ENCODE peak calls at places on chromosomes 11 and 22, in eight cellular contexts. One of them, this sample, is unnamed.

GRCh38 chr11:65952052-65952521 is 6.8 kb downstream of the TSGA10IP start:
- DNase-seq in cardiac muscle cell: no peak
- DNase-seq in renal cortical epithelial cell: no peak
- DNase-seq in BE2C: no peak
- DNase-seq in non-pigmented ciliary epithelial cell: no peak
- DNase-seq in uterus: no peak
- DNase-seq in NCI-H2029 treated with DMSO at 0.1 percent for 48 hours: no peak
- DNase-seq in T-helper 2 cell: no peak
- DNase-seq in this sample: no peak

GRCh38 chr11:33703771-33704170 is 3.1 kb upstream of the C11orf91 start:
- DNase-seq in renal cortical epithelial cell: peak; percentile 83
- DNase-seq in BE2C: no peak
- DNase-seq in NCI-H2029 treated with DMSO at 0.1 percent for 48 hours: no peak
- DNase-seq in cardiac muscle cell: peak; percentile 38
- DNase-seq in non-pigmented ciliary epithelial cell: no peak
- DNase-seq in T-helper 2 cell: no peak
- DNase-seq in uterus: peak; percentile 50
- DNase-seq in this sample: no peak

GRCh38 chr11:528815-529728 is 6.3 kb downstream of the HRAS start:
- DNase-seq in BE2C: no peak
- DNase-seq in renal cortical epithelial cell: no peak
- DNase-seq in uterus: no peak
- DNase-seq in NCI-H2029 treated with DMSO at 0.1 percent for 48 hours: no peak
- DNase-seq in non-pigmented ciliary epithelial cell: no peak
- DNase-seq in cardiac muscle cell: no peak
- DNase-seq in T-helper 2 cell: no peak
- DNase-seq in this sample: peak; percentile 81

GRCh38 chr11:120594746-120595145 is 83.2 kb downstream of the GRIK4 start:
- DNase-seq in cardiac muscle cell: no peak
- DNase-seq in non-pigmented ciliary epithelial cell: no peak
- DNase-seq in uterus: no peak
- DNase-seq in T-helper 2 cell: no peak
- DNase-seq in renal cortical epithelial cell: no peak
- DNase-seq in NCI-H2029 treated with DMSO at 0.1 percent for 48 hours: no peak
- DNase-seq in BE2C: no peak
- DNase-seq in this sample: no peak

GRCh38 chr11:41784513-41785335 is 325.3 kb upstream of the LRRC4C start:
- DNase-seq in renal cortical epithelial cell: peak; percentile 86
- DNase-seq in non-pigmented ciliary epithelial cell: no peak
- DNase-seq in BE2C: no peak
- DNase-seq in T-helper 2 cell: no peak
- DNase-seq in cardiac muscle cell: no peak
- DNase-seq in uterus: no peak
- DNase-seq in NCI-H2029 treated with DMSO at 0.1 percent for 48 hours: no peak
- DNase-seq in this sample: no peak

GRCh38 chr11:78037056-78037455 is 14.0 kb upstream of the KCTD14 start:
- DNase-seq in NCI-H2029 treated with DMSO at 0.1 percent for 48 hours: no peak
- DNase-seq in uterus: no peak
- DNase-seq in non-pigmented ciliary epithelial cell: no peak
- DNase-seq in renal cortical epithelial cell: no peak
- DNase-seq in BE2C: peak; percentile 55
- DNase-seq in T-helper 2 cell: no peak
- DNase-seq in cardiac muscle cell: no peak
- DNase-seq in this sample: no peak

GRCh38 chr11:58769308-58769707 is 37.6 kb upstream of the GLYAT start:
- DNase-seq in non-pigmented ciliary epithelial cell: no peak
- DNase-seq in renal cortical epithelial cell: no peak
- DNase-seq in cardiac muscle cell: no peak
- DNase-seq in T-helper 2 cell: no peak
- DNase-seq in uterus: no peak
- DNase-seq in NCI-H2029 treated with DMSO at 0.1 percent for 48 hours: no peak
- DNase-seq in BE2C: no peak
- DNase-seq in this sample: no peak

GRCh38 chr22:45538284-45538683 is 35.6 kb downstream of the FBLN1 start:
- DNase-seq in non-pigmented ciliary epithelial cell: no peak
- DNase-seq in cardiac muscle cell: peak; percentile 49
- DNase-seq in T-helper 2 cell: no peak
- DNase-seq in uterus: peak; percentile 52
- DNase-seq in NCI-H2029 treated with DMSO at 0.1 percent for 48 hours: no peak
- DNase-seq in renal cortical epithelial cell: no peak
- DNase-seq in BE2C: no peak
- DNase-seq in this sample: no peak

GRCh38 chr11:129291556-129291955 is 84.1 kb upstream of the BARX2 start:
- DNase-seq in non-pigmented ciliary epithelial cell: no peak
- DNase-seq in NCI-H2029 treated with DMSO at 0.1 percent for 48 hours: no peak
- DNase-seq in renal cortical epithelial cell: no peak
- DNase-seq in BE2C: no peak
- DNase-seq in uterus: no peak
- DNase-seq in cardiac muscle cell: no peak
- DNase-seq in T-helper 2 cell: no peak
- DNase-seq in this sample: no peak

GRCh38 chr11:65776196-65776595 is 4.6 kb downstream of the AP5B1 start:
- DNase-seq in T-helper 2 cell: no peak
- DNase-seq in NCI-H2029 treated with DMSO at 0.1 percent for 48 hours: no peak
- DNase-seq in uterus: no peak
- DNase-seq in cardiac muscle cell: peak; percentile 75
- DNase-seq in BE2C: no peak
- DNase-seq in non-pigmented ciliary epithelial cell: no peak
- DNase-seq in renal cortical epithelial cell: no peak
- DNase-seq in this sample: peak; percentile 82

GRCh38 chr11:66705587-66706335 is 23.3 kb downstream of the SPTBN2 start:
- DNase-seq in non-pigmented ciliary epithelial cell: no peak
- DNase-seq in cardiac muscle cell: no peak
- DNase-seq in T-helper 2 cell: no peak
- DNase-seq in BE2C: no peak
- DNase-seq in NCI-H2029 treated with DMSO at 0.1 percent for 48 hours: no peak
- DNase-seq in uterus: no peak
- DNase-seq in renal cortical epithelial cell: no peak
- DNase-seq in this sample: no peak

GRCh38 chr11:83612891-83613766 is 327.0 kb upstream of the CCDC90B start:
- DNase-seq in BE2C: peak; percentile 66
- DNase-seq in NCI-H2029 treated with DMSO at 0.1 percent for 48 hours: no peak
- DNase-seq in non-pigmented ciliary epithelial cell: no peak
- DNase-seq in T-helper 2 cell: no peak
- DNase-seq in cardiac muscle cell: no peak
- DNase-seq in renal cortical epithelial cell: no peak
- DNase-seq in uterus: no peak
- DNase-seq in this sample: no peak

GRCh38 chr22:46084943-46085830 is 65.1 kb upstream of the PPARA start:
- DNase-seq in uterus: peak; percentile 94
- DNase-seq in cardiac muscle cell: peak; percentile 28
- DNase-seq in non-pigmented ciliary epithelial cell: no peak
- DNase-seq in T-helper 2 cell: peak; percentile 0
- DNase-seq in BE2C: peak; percentile 79
- DNase-seq in NCI-H2029 treated with DMSO at 0.1 percent for 48 hours: no peak
- DNase-seq in renal cortical epithelial cell: no peak
- DNase-seq in this sample: peak; percentile 97

GRCh38 chr11:93525601-93526000 is 17.6 kb downstream of the SMCO4 start:
- DNase-seq in uterus: no peak
- DNase-seq in T-helper 2 cell: no peak
- DNase-seq in NCI-H2029 treated with DMSO at 0.1 percent for 48 hours: peak; percentile 27
- DNase-seq in BE2C: peak; percentile 26
- DNase-seq in non-pigmented ciliary epithelial cell: no peak
- DNase-seq in renal cortical epithelial cell: no peak
- DNase-seq in cardiac muscle cell: peak; percentile 69
- DNase-seq in this sample: no peak

GRCh38 chr11:102798012-102798746 is at the start of gene MMP1:
- DNase-seq in cardiac muscle cell: peak; percentile 28
- DNase-seq in T-helper 2 cell: no peak
- DNase-seq in BE2C: no peak
- DNase-seq in NCI-H2029 treated with DMSO at 0.1 percent for 48 hours: no peak
- DNase-seq in renal cortical epithelial cell: peak; percentile 95
- DNase-seq in non-pigmented ciliary epithelial cell: no peak
- DNase-seq in uterus: no peak
- DNase-seq in this sample: no peak

GRCh38 chr22:11627436-11627797 is 3900.6 kb upstream of the OR11H1 start:
- DNase-seq in cardiac muscle cell: no peak
- DNase-seq in BE2C: no peak
- DNase-seq in renal cortical epithelial cell: no peak
- DNase-seq in T-helper 2 cell: no peak
- DNase-seq in non-pigmented ciliary epithelial cell: no peak
- DNase-seq in NCI-H2029 treated with DMSO at 0.1 percent for 48 hours: no peak
- DNase-seq in uterus: no peak
- DNase-seq in this sample: no peak

GRCh38 chr22:23678133-23678532 is 12.7 kb upstream of the RGL4 start:
- DNase-seq in NCI-H2029 treated with DMSO at 0.1 percent for 48 hours: no peak
- DNase-seq in renal cortical epithelial cell: no peak
- DNase-seq in uterus: no peak
- DNase-seq in BE2C: no peak
- DNase-seq in T-helper 2 cell: no peak
- DNase-seq in non-pigmented ciliary epithelial cell: no peak
- DNase-seq in cardiac muscle cell: no peak
- DNase-seq in this sample: peak; percentile 4

GRCh38 chr22:33969052-33969451 is 48.8 kb upstream of the LARGE1 start:
- DNase-seq in non-pigmented ciliary epithelial cell: no peak
- DNase-seq in cardiac muscle cell: no peak
- DNase-seq in renal cortical epithelial cell: peak; percentile 79
- DNase-seq in T-helper 2 cell: no peak
- DNase-seq in uterus: no peak
- DNase-seq in BE2C: no peak
- DNase-seq in NCI-H2029 treated with DMSO at 0.1 percent for 48 hours: no peak
- DNase-seq in this sample: no peak

GRCh38 chr22:48445113-48445827 is 1382.4 kb downstream of the BRD1 start:
- DNase-seq in renal cortical epithelial cell: no peak
- DNase-seq in BE2C: no peak
- DNase-seq in T-helper 2 cell: no peak
- DNase-seq in cardiac muscle cell: no peak
- DNase-seq in NCI-H2029 treated with DMSO at 0.1 percent for 48 hours: no peak
- DNase-seq in non-pigmented ciliary epithelial cell: no peak
- DNase-seq in uterus: no peak
- DNase-seq in this sample: no peak

GRCh38 chr22:35576671-35577070 is 36.0 kb downstream of the RASD2 start:
- DNase-seq in BE2C: no peak
- DNase-seq in NCI-H2029 treated with DMSO at 0.1 percent for 48 hours: no peak
- DNase-seq in renal cortical epithelial cell: no peak
- DNase-seq in non-pigmented ciliary epithelial cell: no peak
- DNase-seq in T-helper 2 cell: no peak
- DNase-seq in uterus: no peak
- DNase-seq in cardiac muscle cell: no peak
- DNase-seq in this sample: no peak

GRCh38 chr22:24066260-24066659 is 55.2 kb downstream of the CABIN1 start:
- DNase-seq in T-helper 2 cell: no peak
- DNase-seq in cardiac muscle cell: no peak
- DNase-seq in renal cortical epithelial cell: peak; percentile 40
- DNase-seq in uterus: no peak
- DNase-seq in NCI-H2029 treated with DMSO at 0.1 percent for 48 hours: no peak
- DNase-seq in non-pigmented ciliary epithelial cell: no peak
- DNase-seq in BE2C: no peak
- DNase-seq in this sample: no peak

GRCh38 chr22:28151241-28151640 is 232.2 kb upstream of the PITPNB start:
- DNase-seq in T-helper 2 cell: no peak
- DNase-seq in renal cortical epithelial cell: no peak
- DNase-seq in NCI-H2029 treated with DMSO at 0.1 percent for 48 hours: no peak
- DNase-seq in BE2C: no peak
- DNase-seq in non-pigmented ciliary epithelial cell: no peak
- DNase-seq in uterus: no peak
- DNase-seq in cardiac muscle cell: no peak
- DNase-seq in this sample: no peak

GRCh38 chr11:107689317-107690202 is 22.3 kb downstream of the SLN start:
- DNase-seq in NCI-H2029 treated with DMSO at 0.1 percent for 48 hours: peak; percentile 85
- DNase-seq in T-helper 2 cell: peak; percentile 16
- DNase-seq in renal cortical epithelial cell: peak; percentile 46
- DNase-seq in uterus: peak; percentile 66
- DNase-seq in non-pigmented ciliary epithelial cell: no peak
- DNase-seq in BE2C: peak; percentile 74
- DNase-seq in cardiac muscle cell: peak; percentile 81
- DNase-seq in this sample: peak; percentile 62

GRCh38 chr11:47124675-47125074 is 52.0 kb downstream of the ARFGAP2 start:
- DNase-seq in cardiac muscle cell: no peak
- DNase-seq in BE2C: no peak
- DNase-seq in uterus: no peak
- DNase-seq in T-helper 2 cell: no peak
- DNase-seq in NCI-H2029 treated with DMSO at 0.1 percent for 48 hours: no peak
- DNase-seq in non-pigmented ciliary epithelial cell: no peak
- DNase-seq in renal cortical epithelial cell: no peak
- DNase-seq in this sample: no peak

GRCh38 chr11:34266090-34266912 is 91.5 kb downstream of the ABTB2 start:
- DNase-seq in NCI-H2029 treated with DMSO at 0.1 percent for 48 hours: no peak
- DNase-seq in BE2C: no peak
- DNase-seq in renal cortical epithelial cell: peak; percentile 98
- DNase-seq in uterus: peak; percentile 91
- DNase-seq in non-pigmented ciliary epithelial cell: peak; percentile 79
- DNase-seq in cardiac muscle cell: peak; percentile 97
- DNase-seq in T-helper 2 cell: no peak
- DNase-seq in this sample: no peak

GRCh38 chr11:15551897-15552851 is 437.5 kb downstream of the INSC start:
- DNase-seq in cardiac muscle cell: no peak
- DNase-seq in non-pigmented ciliary epithelial cell: no peak
- DNase-seq in BE2C: no peak
- DNase-seq in uterus: no peak
- DNase-seq in renal cortical epithelial cell: no peak
- DNase-seq in T-helper 2 cell: no peak
- DNase-seq in NCI-H2029 treated with DMSO at 0.1 percent for 48 hours: no peak
- DNase-seq in this sample: no peak

GRCh38 chr11:128052912-128053641 is 534.3 kb downstream of the ETS1 start:
- DNase-seq in BE2C: no peak
- DNase-seq in non-pigmented ciliary epithelial cell: no peak
- DNase-seq in uterus: no peak
- DNase-seq in cardiac muscle cell: peak; percentile 60
- DNase-seq in renal cortical epithelial cell: no peak
- DNase-seq in NCI-H2029 treated with DMSO at 0.1 percent for 48 hours: no peak
- DNase-seq in T-helper 2 cell: no peak
- DNase-seq in this sample: no peak

GRCh38 chr11:72525466-72525865 is 91.1 kb upstream of the CLPB start:
- DNase-seq in NCI-H2029 treated with DMSO at 0.1 percent for 48 hours: no peak
- DNase-seq in uterus: no peak
- DNase-seq in cardiac muscle cell: no peak
- DNase-seq in non-pigmented ciliary epithelial cell: no peak
- DNase-seq in renal cortical epithelial cell: no peak
- DNase-seq in T-helper 2 cell: no peak
- DNase-seq in BE2C: no peak
- DNase-seq in this sample: no peak

GRCh38 chr11:17716807-17717206 is 2.6 kb upstream of the MYOD1 start:
- DNase-seq in uterus: no peak
- DNase-seq in NCI-H2029 treated with DMSO at 0.1 percent for 48 hours: no peak
- DNase-seq in cardiac muscle cell: no peak
- DNase-seq in non-pigmented ciliary epithelial cell: no peak
- DNase-seq in renal cortical epithelial cell: no peak
- DNase-seq in T-helper 2 cell: no peak
- DNase-seq in BE2C: no peak
- DNase-seq in this sample: no peak

GRCh38 chr11:84465040-84465439 is 1162.1 kb downstream of the DLG2 start:
- DNase-seq in NCI-H2029 treated with DMSO at 0.1 percent for 48 hours: no peak
- DNase-seq in non-pigmented ciliary epithelial cell: no peak
- DNase-seq in cardiac muscle cell: no peak
- DNase-seq in renal cortical epithelial cell: peak; percentile 77
- DNase-seq in uterus: no peak
- DNase-seq in BE2C: peak; percentile 26
- DNase-seq in T-helper 2 cell: no peak
- DNase-seq in this sample: no peak

GRCh38 chr22:39738746-39739145 is 154.8 kb downstream of the ENTHD1 start:
- DNase-seq in uterus: no peak
- DNase-seq in non-pigmented ciliary epithelial cell: peak; percentile 11
- DNase-seq in BE2C: no peak
- DNase-seq in NCI-H2029 treated with DMSO at 0.1 percent for 48 hours: no peak
- DNase-seq in cardiac muscle cell: peak; percentile 79
- DNase-seq in renal cortical epithelial cell: no peak
- DNase-seq in T-helper 2 cell: no peak
- DNase-seq in this sample: no peak

GRCh38 chr11:26297179-26297970 is 34.6 kb upstream of the ANO3 start:
- DNase-seq in T-helper 2 cell: no peak
- DNase-seq in uterus: no peak
- DNase-seq in BE2C: peak; percentile 9
- DNase-seq in cardiac muscle cell: peak; percentile 85
- DNase-seq in non-pigmented ciliary epithelial cell: peak; percentile 50
- DNase-seq in NCI-H2029 treated with DMSO at 0.1 percent for 48 hours: peak; percentile 8
- DNase-seq in renal cortical epithelial cell: peak; percentile 86
- DNase-seq in this sample: peak; percentile 22

GRCh38 chr22:24247564-24248344 is 2.9 kb upstream of the GGT5 start:
- DNase-seq in uterus: peak; percentile 96
- DNase-seq in T-helper 2 cell: peak; percentile 36
- DNase-seq in BE2C: peak; percentile 89
- DNase-seq in NCI-H2029 treated with DMSO at 0.1 percent for 48 hours: no peak
- DNase-seq in non-pigmented ciliary epithelial cell: peak; percentile 75
- DNase-seq in renal cortical epithelial cell: peak; percentile 91
- DNase-seq in cardiac muscle cell: peak; percentile 100
- DNase-seq in this sample: peak; percentile 87

This sample was measured in lower leg skin.